ENCODE peak calls at places on chromosomes 2 and 18, in five cellular contexts. A is epithelial cell of esophagus, P is right atrium auricular region, D is A549, J is adrenal gland. U is an unnamed sample.

GRCh38 chr2:24022975-24023575 is 13.2 kb downstream of the MFSD2B start:
- DNase-seq in A (no peak), P (no peak), D (no peak), J (no peak), U (no peak)

GRCh38 chr2:181812106-181812745 is 79.3 kb upstream of the ITPRID2 start:
- DNase-seq in A (peak), P (no peak), D (peak), J (no peak), U (no peak)

GRCh38 chr2:133843091-133843490 is 274.8 kb upstream of the NCKAP5 start:
- DNase-seq in A (no peak), P (no peak), D (no peak), J (no peak), U (peak)

GRCh38 chr2:190714958-190715357 is 66.1 kb downstream of the NAB1 start:
- DNase-seq in A (peak), P (no peak), D (no peak), J (no peak), U (no peak)

GRCh38 chr2:239853706-239854327 is 171.3 kb downstream of the NDUFA10 start:
- DNase-seq in A (no peak), P (no peak), D (no peak), J (no peak), U (no peak)

GRCh38 chr2:31233216-31233615 is 736 bp upstream of the EHD3 start:
- DNase-seq in A (peak), P (peak), D (no peak), J (no peak), U (no peak)

GRCh38 chr18:8769509-8769908 is 64.2 kb downstream of the MTCL1 start:
- DNase-seq in A (no peak), P (no peak), D (no peak), J (no peak), U (peak)

GRCh38 chr2:14656146-14656545 is 23.6 kb downstream of the LRATD1 start:
- DNase-seq in A (peak), P (no peak), D (no peak), J (no peak), U (no peak)

GRCh38 chr2:180519276-180519675 is 461.1 kb upstream of the UBE2E3 start:
- DNase-seq in A (peak), P (no peak), D (peak), J (no peak), U (no peak)

GRCh38 chr18:47531759-47532158 is 280.3 kb upstream of the SKOR2 start:
- DNase-seq in A (no peak), P (no peak), D (no peak), J (no peak), U (no peak)

GRCh38 chr2:239222346-239223028 is 178.3 kb downstream of the HDAC4 start:
- DNase-seq in A (no peak), P (no peak), D (no peak), J (no peak), U (peak)

GRCh38 chr2:111919794-111920608 is 21.6 kb downstream of the MERTK start:
- DNase-seq in A (no peak), P (peak), D (no peak), J (peak), U (no peak)

GRCh38 chr18:7754725-7755181 is 187.6 kb downstream of the PTPRM start:
- DNase-seq in A (no peak), P (no peak), D (peak), J (no peak), U (no peak)

GRCh38 chr2:127573298-127573697 is 37.8 kb downstream of the MYO7B start:
- DNase-seq in A (no peak), P (no peak), D (no peak), J (no peak), U (peak)

GRCh38 chr2:229032596-229033234 is 238.4 kb downstream of the PID1 start:
- DNase-seq in A (no peak), P (no peak), D (no peak), J (no peak), U (no peak)

GRCh38 chr2:54065411-54065810 is 50.0 kb upstream of the ACYP2 start:
- DNase-seq in A (peak), P (no peak), D (no peak), J (no peak), U (no peak)

GRCh38 chr18:51342815-51343214 is 145.3 kb upstream of the MEX3C start:
- DNase-seq in A (peak), P (no peak), D (peak), J (no peak), U (no peak)

GRCh38 chr2:158729873-158730620 is 65.1 kb upstream of the DAPL1 start:
- DNase-seq in A (no peak), P (no peak), D (no peak), J (no peak), U (no peak)

GRCh38 chr2:101736861-101737291 is 39.4 kb downstream of the MAP4K4 start:
- DNase-seq in A (peak), P (no peak), D (no peak), J (peak), U (no peak)

GRCh38 chr2:33426666-33427231 is 49.7 kb upstream of the RASGRP3 start:
- DNase-seq in A (peak), P (no peak), D (peak), J (no peak), U (no peak)

GRCh38 chr2:104420420-104420819 is 433.5 kb upstream of the POU3F3 start:
- DNase-seq in A (no peak), P (no peak), D (no peak), J (no peak), U (no peak)

GRCh38 chr18:13266208-13267100 is 47.9 kb downstream of the LDLRAD4 start:
- DNase-seq in A (no peak), P (peak), D (no peak), J (no peak), U (no peak)

GRCh38 chr2:205531082-205531481 is 151.2 kb upstream of the NRP2 start:
- DNase-seq in A (no peak), P (no peak), D (no peak), J (no peak), U (no peak)

GRCh38 chr2:21643180-21643579 is 519.4 kb downstream of the TDRD15 start:
- DNase-seq in A (no peak), P (no peak), D (peak), J (no peak), U (no peak)

GRCh38 chr2:101818531-101819451 is 121.3 kb downstream of the MAP4K4 start:
- DNase-seq in A (peak), P (no peak), D (no peak), J (no peak), U (no peak)

GRCh38 chr2:224410946-224411561 is 9.1 kb upstream of the FAM124B start:
- DNase-seq in A (peak), P (no peak), D (no peak), J (no peak), U (no peak)

GRCh38 chr2:44975571-44976450 is 33.4 kb downstream of the SIX2 start:
- DNase-seq in A (no peak), P (no peak), D (no peak), J (no peak), U (no peak)

GRCh38 chr18:31450409-31450808 is 2.9 kb downstream of the DSG3 start:
- DNase-seq in A (peak), P (no peak), D (no peak), J (no peak), U (no peak)

GRCh38 chr2:96097951-96098823 is 18.2 kb downstream of the ADRA2B start:
- DNase-seq in A (no peak), P (peak), D (no peak), J (no peak), U (peak)

GRCh38 chr2:129758461-129759185 is 220.8 kb upstream of the RAB6C start:
- DNase-seq in A (no peak), P (no peak), D (no peak), J (peak), U (peak)

GRCh38 chr18:34803877-34804276 is 93.8 kb downstream of the DTNA start:
- DNase-seq in A (no peak), P (no peak), D (no peak), J (no peak), U (no peak)

GRCh38 chr18:34802938-34803337 is 92.8 kb downstream of the DTNA start:
- DNase-seq in A (no peak), P (no peak), D (no peak), J (no peak), U (no peak)

GRCh38 chr18:34806527-34806926 is 96.4 kb downstream of the DTNA start:
- DNase-seq in A (no peak), P (no peak), D (no peak), J (no peak), U (no peak)

GRCh38 chr18:34805117-34805882 is 95.2 kb downstream of the DTNA start:
- DNase-seq in A (no peak), P (no peak), D (no peak), J (no peak), U (no peak)

DNA sequence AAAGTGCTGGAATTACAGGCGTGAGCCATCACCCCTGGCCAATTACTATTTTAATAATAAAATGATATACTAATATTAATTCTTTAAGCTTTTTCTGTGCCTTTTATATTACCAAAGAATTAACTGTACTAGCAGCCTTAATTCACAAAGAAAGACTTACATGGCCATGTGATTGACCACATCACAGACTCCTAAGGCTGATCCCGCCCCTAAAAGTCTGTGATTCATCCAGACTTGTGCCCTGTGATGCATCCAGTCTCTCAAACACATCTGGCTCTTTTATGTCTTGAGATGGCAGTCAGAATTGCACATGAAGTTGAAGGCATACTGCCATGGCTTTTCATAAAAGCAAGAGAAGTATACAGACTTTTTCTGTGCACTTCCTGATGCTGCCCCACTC is 91.7 kb downstream of the DTNA start:
- DNase-seq in A (peak), P (no peak), D (no peak), J (no peak), U (no peak)
- H3K4me3 ChIP-seq in A (no peak), P (no peak), D (no peak), J (no peak), U (no peak)

GRCh38 chr2:65722028-65722427 is 289.6 kb upstream of the SPRED2 start:
- DNase-seq in A (peak), P (no peak), D (peak), J (peak), U (no peak)
- TF ChIP-seq CTCF in A (peak), P (no peak), D (no peak), J (peak), U (no peak)

GRCh38 chr2:27831279-27832050 is 58.7 kb downstream of the RBKS start:
- DNase-seq in A (no peak), P (no peak), D (no peak), J (no peak), U (no peak)
- H3K4me3 ChIP-seq in A (no peak), P (no peak), D (no peak), J (no peak), U (no peak)

GRCh38 chr2:161067846-161068245 is 92.4 kb upstream of the TANK start:
- DNase-seq in A (no peak), P (no peak), D (no peak), J (no peak), U (no peak)

GRCh38 chr2:161059388-161059787 is 100.8 kb upstream of the TANK start:
- DNase-seq in A (no peak), P (no peak), D (no peak), J (no peak), U (no peak)

GRCh38 chr2:161061786-161062185 is 98.4 kb upstream of the TANK start:
- DNase-seq in A (no peak), P (no peak), D (no peak), J (no peak), U (no peak)

GRCh38 chr2:161063074-161063945 is 96.9 kb upstream of the TANK start:
- DNase-seq in A (peak), P (peak), D (peak), J (peak), U (peak)

GRCh38 chr2:161063946-161064306 is 96.3 kb upstream of the TANK start:
- DNase-seq in A (no peak), P (no peak), D (no peak), J (no peak), U (no peak)
- TF ChIP-seq CTCF in A (no peak), P (no peak), D (no peak), J (no peak), U (no peak)